ENCODE peak calls at places on chromosomes 12 and 14, in eight cellular contexts. R is sigmoid colon, P is transverse colon, L is breast epithelium, A is stomach, G is adrenal gland, U is uterus, X is HCT116. W is an unnamed sample.

GRCh38 chr14:91417983-91418386 is 365 bp upstream of the CCDC88C start:
- DNase-seq in L (no peak), P (peak; percentile 58), G (no peak), A (peak; percentile 61), U (no peak), R (no peak), X (peak; percentile 32), W (no peak)

GRCh38 chr12:124928095-124928911 is 13.9 kb upstream of the UBC start:
- DNase-seq in L (peak; percentile 81), R (peak; percentile 93), G (peak; percentile 80), A (peak; percentile 81), P (peak; percentile 89), U (peak; percentile 92), X (peak; percentile 95), W (no peak)

GRCh38 chr12:124512667-124513296 is 54.6 kb downstream of the NCOR2 start:
- DNase-seq in X (peak; percentile 93), R (peak; percentile 93), P (peak; percentile 86), A (peak; percentile 87), U (peak; percentile 91), L (peak; percentile 92), G (peak; percentile 94), W (peak; percentile 89)

GRCh38 chr14:68199465-68200145 is 380.0 kb downstream of the RAD51B start:
- DNase-seq in G (no peak), A (peak; percentile 50), P (no peak), U (peak; percentile 72), R (peak; percentile 84), L (peak; percentile 75), X (no peak), W (no peak)

GRCh38 chr14:66206554-66206953 is 279.6 kb upstream of the CCDC196 start:
- DNase-seq in X (no peak), R (no peak), A (no peak), L (no peak), U (no peak), P (no peak), G (no peak), W (no peak)

GRCh38 chr14:29236848-29237247 is 470.3 kb downstream of the FOXG1 start:
- DNase-seq in G (no peak), P (no peak), L (no peak), X (no peak), U (no peak), A (no peak), R (no peak), W (no peak)

GRCh38 chr14:52885230-52885629 is 65.6 kb downstream of the FERMT2 start:
- DNase-seq in U (no peak), A (no peak), R (no peak), L (no peak), X (no peak), P (no peak), G (no peak), W (no peak)

GRCh38 chr12:109762673-109763191 is 49.1 kb downstream of the FAM222A start:
- DNase-seq in P (no peak), U (no peak), A (peak; percentile 20), X (no peak), R (peak; percentile 43), G (peak; percentile 21), L (no peak), W (no peak)

GRCh38 chr12:131121705-131122405 is 168.1 kb downstream of the ADGRD1 start:
- DNase-seq in U (no peak), G (no peak), X (no peak), P (no peak), R (peak; percentile 47), L (no peak), A (no peak), W (peak; percentile 63)

GRCh38 chr14:71555654-71556559 is 376.3 kb upstream of the RGS6 start:
- DNase-seq in A (no peak), R (no peak), X (no peak), G (no peak), P (peak; percentile 39), L (no peak), U (no peak), W (no peak)

GRCh38 chr12:65200007-65200665 is 30.8 kb downstream of the LEMD3 start:
- DNase-seq in P (no peak), R (no peak), X (no peak), U (no peak), L (no peak), A (no peak), G (no peak), W (no peak)

GRCh38 chr14:51365241-51365940 is 125.3 kb downstream of the TMX1 start:
- DNase-seq in U (no peak), G (no peak), L (no peak), X (no peak), R (no peak), P (no peak), A (no peak), W (no peak)

GRCh38 chr14:101232340-101233015 is 328.8 kb upstream of the DIO3 start:
- DNase-seq in L (no peak), R (peak; percentile 63), X (no peak), A (no peak), G (no peak), P (no peak), U (no peak), W (no peak)

GRCh38 chr14:62209287-62209899 is 447.2 kb downstream of the SNAPC1 start:
- DNase-seq in L (no peak), P (no peak), X (no peak), U (no peak), G (no peak), R (no peak), A (no peak), W (no peak)

GRCh38 chr14:100025111-100025510 is 40.1 kb upstream of the EVL start:
- DNase-seq in X (peak; percentile 35), U (no peak), R (no peak), G (no peak), A (peak; percentile 40), P (peak; percentile 17), L (no peak), W (peak; percentile 45)

GRCh38 chr14:32473476-32473875 is 144.4 kb downstream of the AKAP6 start:
- DNase-seq in L (peak; percentile 98), R (peak; percentile 78), X (no peak), P (peak; percentile 44), U (peak; percentile 21), A (no peak), G (no peak), W (no peak)

GRCh38 chr14:26332966-26333365 is 264.9 kb downstream of the NOVA1 start:
- DNase-seq in G (no peak), P (peak; percentile 8), X (no peak), R (peak; percentile 64), A (no peak), U (peak; percentile 67), L (no peak), W (no peak)

GRCh38 chr14:50063876-50064420 is 52.4 kb downstream of the VCPKMT start:
- DNase-seq in R (no peak), L (no peak), A (no peak), P (no peak), G (peak; percentile 14), X (no peak), U (no peak), W (no peak)

DNA sequence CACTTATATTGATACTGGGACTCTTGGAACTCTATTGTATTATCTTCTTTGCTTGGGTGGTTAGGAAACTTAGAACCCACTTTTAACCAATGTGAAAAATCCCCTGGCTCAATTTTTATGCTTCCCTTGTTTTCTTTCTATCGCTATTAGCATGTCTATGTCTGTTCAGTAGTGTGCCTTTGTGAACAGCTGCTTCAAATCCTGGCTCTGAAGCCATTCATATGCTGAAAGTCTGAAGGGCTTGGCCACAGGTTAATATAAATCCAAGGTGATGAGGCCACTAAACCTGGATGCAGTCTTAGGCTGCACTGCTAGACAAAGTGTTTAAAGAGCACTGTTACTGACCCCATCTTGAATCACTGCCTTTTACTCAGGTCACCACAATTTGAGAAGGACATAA is 94.9 kb upstream of the RIC8B start:
- DNase-seq in P (no peak), L (no peak), U (no peak), A (no peak), R (no peak), G (no peak), X (no peak), W (no peak)
- TF ChIP-seq POLR2A in P (no peak), L (no peak), U (no peak), A (no peak), R (no peak), G (no peak), X (no peak), W (no peak)

DNA sequence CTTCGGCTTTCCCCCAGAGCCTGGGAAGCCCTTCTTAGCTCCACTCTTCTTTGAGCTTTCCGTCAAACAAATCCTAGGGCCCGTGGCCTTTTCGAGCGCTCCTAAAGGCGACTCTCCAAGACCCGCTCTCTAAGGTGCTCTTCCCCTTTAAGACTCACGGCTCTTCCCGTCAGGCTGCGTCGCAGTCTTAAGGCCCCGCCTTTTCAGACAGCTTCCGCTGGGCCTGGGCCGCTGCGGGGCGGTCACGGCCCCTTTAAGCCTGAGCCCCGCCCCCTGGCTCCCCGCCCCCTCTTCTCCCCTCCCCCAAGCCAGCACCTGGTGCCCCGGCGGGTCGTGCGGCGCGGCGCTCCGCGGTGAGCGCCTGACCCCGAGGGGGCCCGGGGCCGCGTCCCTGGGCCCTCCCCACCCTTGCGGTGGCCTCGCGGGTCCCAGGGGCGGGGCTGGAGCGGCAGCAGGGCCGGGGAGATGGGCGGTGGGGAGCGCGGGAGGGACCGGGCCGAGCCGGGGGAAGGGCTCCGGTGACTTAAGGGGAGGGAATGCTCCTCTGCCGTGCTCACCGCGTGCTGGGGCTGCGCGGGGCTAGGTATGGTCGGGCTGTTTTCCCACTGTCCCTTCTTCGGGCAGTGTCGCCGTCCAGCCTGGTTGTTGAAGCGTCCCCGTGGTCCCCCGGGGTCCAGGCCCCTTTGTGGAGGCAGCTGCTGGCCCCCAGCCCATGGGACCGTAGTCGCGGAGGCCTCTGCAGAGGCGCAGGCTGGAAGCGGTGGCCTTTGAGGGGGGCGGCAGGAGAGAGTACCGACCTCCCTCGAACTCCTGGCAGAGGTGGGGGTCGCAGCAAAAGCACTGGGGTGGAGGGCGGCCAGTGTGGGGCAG is at the start of gene PEX5:
- DNase-seq in L (peak; percentile 83), P (peak; percentile 93), R (peak; percentile 94), U (peak; percentile 89), G (peak; percentile 91), X (peak; percentile 90), A (peak; percentile 92), W (peak; percentile 84)
- TF ChIP-seq POLR2A in L (peak; percentile 25), P (no peak), R (no peak), U (peak; percentile 48), G (peak; percentile 35), X (no peak), A (no peak), W (no peak)

DNA sequence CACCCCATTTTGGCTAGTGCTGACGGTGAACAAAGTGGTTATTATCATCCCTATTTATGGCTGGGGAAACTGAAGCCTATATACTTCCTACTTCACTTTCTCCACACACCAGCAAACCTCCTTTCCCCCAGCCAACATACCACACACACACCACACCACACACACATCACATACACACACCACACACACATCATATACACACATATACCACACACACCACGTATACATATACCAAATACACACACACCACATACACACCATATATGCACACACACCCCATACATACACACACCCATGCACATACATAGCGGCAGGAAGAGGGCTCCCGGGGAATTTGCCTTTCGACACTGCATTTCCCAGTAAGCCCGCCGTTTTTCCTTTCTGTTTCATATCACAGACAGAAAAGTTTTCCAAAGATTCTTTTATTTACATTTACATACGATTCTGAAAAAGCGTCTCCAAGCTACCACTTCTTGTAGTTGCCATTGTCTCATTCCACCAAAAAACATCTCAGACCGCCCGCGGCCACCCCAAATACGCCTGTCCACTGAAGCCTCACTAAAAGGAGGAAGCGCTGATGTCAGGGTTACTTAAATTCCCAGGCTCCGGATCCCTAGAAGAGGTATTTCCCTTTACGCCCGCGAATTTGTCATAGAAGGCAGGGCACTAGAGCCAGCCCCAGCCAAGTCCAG is 826 bp upstream of the RAB5B start:
- DNase-seq in U (no peak), X (no peak), G (no peak), A (no peak), L (no peak), P (peak; percentile 18), R (no peak), W (no peak)
- TF ChIP-seq POLR2A in U (peak; percentile 45), X (no peak), G (peak; percentile 86), A (peak; percentile 39), L (peak; percentile 51), P (peak; percentile 68), R (peak; percentile 80), W (no peak)

GRCh38 chr12:57546438-57547365 is at the start of gene DCTN2:
- DNase-seq in G (peak; percentile 98), U (peak; percentile 97), R (peak; percentile 99), A (peak; percentile 96), P (peak; percentile 97), L (peak; percentile 97), X (peak; percentile 92), W (peak; percentile 98)
- TF ChIP-seq POLR2A in G (peak; percentile 52), U (peak; percentile 61), R (no peak), A (peak; percentile 37), P (peak; percentile 65), L (peak; percentile 14), X (peak; percentile 41), W (peak; percentile 39)

W was measured in H54.